ENCODE peak calls at places on chromosomes 6 and 20, in six cellular contexts. J is stimulated activated CD8-positive, alpha-beta memory T cell treated with anti-CD3 and anti-CD28 coated beads, Interleukin-2, amount 100 ng/mL, for 1 hour; L is M059J; K is H9; B is cardiac fibroblast; Q is HS-27A. Z is an unnamed sample.
A peak's percentile ranks its signal among the peaks of the same experiment; 100 is the strongest.

GRCh38 chr6:15508363-15509330 is 154.2 kb downstream of the DTNBP1 start:
- DNase-seq in J (no peak), L (peak; percentile 15), K (no peak), B (no peak), Q (no peak), Z (no peak)

GRCh38 chr6:64100702-64101101 is 465.1 kb downstream of the PHF3 start:
- DNase-seq in J (no peak), L (peak; percentile 18), K (no peak), B (no peak), Q (no peak), Z (no peak)

GRCh38 chr6:30767944-30768301 is 23.6 kb upstream of the IER3 start:
- DNase-seq in J (no peak), L (no peak), K (no peak), B (no peak), Q (no peak), Z (no peak)

GRCh38 chr20:17614812-17615644 is 45.2 kb downstream of the DSTN start:
- DNase-seq in J (no peak), L (no peak), K (no peak), B (no peak), Q (no peak), Z (no peak)

GRCh38 chr20:39676857-39677351 is 714.8 kb downstream of the DHX35 start:
- DNase-seq in J (no peak), L (peak; percentile 56), K (no peak), B (peak; percentile 1), Q (no peak), Z (no peak)

GRCh38 chr6:113995632-113996031 is 24.7 kb upstream of the HDAC2 start:
- DNase-seq in J (no peak), L (peak; percentile 99), K (peak; percentile 54), B (peak; percentile 94), Q (peak; percentile 94), Z (no peak)

GRCh38 chr6:7559651-7560385 is 18.3 kb downstream of the DSP start:
- DNase-seq in J (no peak), L (no peak), K (no peak), B (no peak), Q (no peak), Z (no peak)

GRCh38 chr6:35486005-35486925 is 10.6 kb downstream of the TEAD3 start:
- DNase-seq in J (no peak), L (no peak), K (peak; percentile 92), B (peak; percentile 63), Q (no peak), Z (no peak)

GRCh38 chr6:102670756-102671155 is 1277.2 kb downstream of the GRIK2 start:
- DNase-seq in J (no peak), L (no peak), K (no peak), B (no peak), Q (no peak), Z (no peak)

GRCh38 chr6:107611060-107611824 is 121.3 kb downstream of the SOBP start:
- DNase-seq in J (no peak), L (no peak), K (no peak), B (peak; percentile 13), Q (no peak), Z (no peak)

GRCh38 chr6:15901141-15902115 is 227.5 kb upstream of the MYLIP start:
- DNase-seq in J (no peak), L (peak; percentile 66), K (no peak), B (peak; percentile 37), Q (no peak), Z (no peak)

GRCh38 chr20:9139106-9139808 is 70.4 kb downstream of the PLCB4 start:
- DNase-seq in J (no peak), L (peak; percentile 26), K (no peak), B (no peak), Q (no peak), Z (no peak)

GRCh38 chr20:49385471-49385870 is 97.0 kb downstream of the KCNB1 start:
- DNase-seq in J (no peak), L (peak; percentile 62), K (peak; percentile 43), B (peak; percentile 47), Q (peak; percentile 24), Z (no peak)

GRCh38 chr6:163010145-163010544 is 282.4 kb downstream of the PACRG start:
- DNase-seq in J (no peak), L (no peak), K (no peak), B (no peak), Q (no peak), Z (no peak)

Z was measured in stimulated activated naive CD4-positive, alpha-beta T cell treated with Interleukin-2 at 50 U/mL for 16 hours.